ENCODE peak calls at places on chromosome 5, in four cellular contexts. One of them, this sample, is unnamed.

GRCh38 chr5:16757989-16758501 is 141.2 kb upstream of the RETREG1 start:
- DNase-seq in A549: no peak
- DNase-seq in HepG2: peak
- DNase-seq in K562: no peak
- DNase-seq in this sample: no peak

GRCh38 chr5:59769041-59769360 is 124.5 kb downstream of the PDE4D start:
- DNase-seq in A549: no peak
- DNase-seq in HepG2: no peak
- DNase-seq in K562: no peak
- DNase-seq in this sample: no peak

GRCh38 chr5:51347704-51348103 is 35.5 kb upstream of the ISL1 start:
- DNase-seq in A549: peak
- DNase-seq in HepG2: peak
- DNase-seq in K562: no peak
- DNase-seq in this sample: no peak

GRCh38 chr5:83470920-83471404 is 582 bp upstream of the VCAN start:
- DNase-seq in A549: no peak
- DNase-seq in HepG2: no peak
- DNase-seq in K562: no peak
- DNase-seq in this sample: no peak

GRCh38 chr5:115709585-115709984 is 83.7 kb upstream of the TMED7 start:
- DNase-seq in A549: no peak
- DNase-seq in HepG2: no peak
- DNase-seq in K562: no peak
- DNase-seq in this sample: no peak

GRCh38 chr5:124453221-124454032 is 293.0 kb downstream of the ZNF608 start:
- DNase-seq in A549: no peak
- DNase-seq in HepG2: no peak
- DNase-seq in K562: no peak
- DNase-seq in this sample: no peak

GRCh38 chr5:163360681-163361080 is 76.7 kb upstream of the CCNG1 start:
- DNase-seq in A549: no peak
- DNase-seq in HepG2: no peak
- DNase-seq in K562: no peak
- DNase-seq in this sample: no peak

GRCh38 chr5:84361572-84361971 is 23.1 kb downstream of the EDIL3 start:
- DNase-seq in A549: no peak
- DNase-seq in HepG2: no peak
- DNase-seq in K562: no peak
- DNase-seq in this sample: no peak

GRCh38 chr5:141941307-141941706 is 16.7 kb downstream of the PCDH12 start:
- DNase-seq in A549: no peak
- DNase-seq in HepG2: no peak
- DNase-seq in K562: no peak
- DNase-seq in this sample: peak

GRCh38 chr5:167634432-167634831 is 657.0 kb upstream of the WWC1 start:
- DNase-seq in A549: peak
- DNase-seq in HepG2: no peak
- DNase-seq in K562: no peak
- DNase-seq in this sample: no peak

GRCh38 chr5:171845857-171846785 is 60.5 kb downstream of the SMIM23 start:
- DNase-seq in A549: peak
- DNase-seq in HepG2: no peak
- DNase-seq in K562: peak
- DNase-seq in this sample: no peak

GRCh38 chr5:88438006-88438405 is 169.4 kb upstream of the TMEM161B start:
- DNase-seq in A549: peak
- DNase-seq in HepG2: no peak
- DNase-seq in K562: no peak
- DNase-seq in this sample: no peak

GRCh38 chr5:126195410-126196100 is 227.7 kb upstream of the GRAMD2B start:
- DNase-seq in A549: no peak
- DNase-seq in HepG2: no peak
- DNase-seq in K562: no peak
- DNase-seq in this sample: no peak

GRCh38 chr5:34599471-34600117 is 56.5 kb upstream of the RAI14 start:
- DNase-seq in A549: peak
- DNase-seq in HepG2: peak
- DNase-seq in K562: no peak
- DNase-seq in this sample: no peak

GRCh38 chr5:94503677-94504076 is 114.7 kb downstream of the KIAA0825 start:
- DNase-seq in A549: no peak
- DNase-seq in HepG2: no peak
- DNase-seq in K562: no peak
- DNase-seq in this sample: no peak

GRCh38 chr5:77987988-77988387 is 211.8 kb upstream of the TBCA start:
- DNase-seq in A549: no peak
- DNase-seq in HepG2: no peak
- DNase-seq in K562: no peak
- DNase-seq in this sample: no peak

GRCh38 chr5:64330728-64331231 is 165.1 kb downstream of the RNF180 start:
- DNase-seq in A549: no peak
- DNase-seq in HepG2: no peak
- DNase-seq in K562: no peak
- DNase-seq in this sample: no peak

GRCh38 chr5:160466889-160467554 is 45.4 kb downstream of the PTTG1 start:
- DNase-seq in A549: peak
- DNase-seq in HepG2: peak
- DNase-seq in K562: no peak
- DNase-seq in this sample: peak

GRCh38 chr5:180718810-180719453 is 20.9 kb downstream of the OR2Y1 start:
- DNase-seq in A549: peak
- DNase-seq in HepG2: peak
- DNase-seq in K562: peak
- DNase-seq in this sample: peak

GRCh38 chr5:174794941-174795672 is 70.7 kb downstream of the MSX2 start:
- DNase-seq in A549: no peak
- DNase-seq in HepG2: no peak
- DNase-seq in K562: no peak
- DNase-seq in this sample: no peak

GRCh38 chr5:93191016-93191415 is 390.0 kb downstream of the NR2F1-AS1 start:
- DNase-seq in A549: no peak
- DNase-seq in HepG2: no peak
- DNase-seq in K562: no peak
- DNase-seq in this sample: no peak

DNA sequence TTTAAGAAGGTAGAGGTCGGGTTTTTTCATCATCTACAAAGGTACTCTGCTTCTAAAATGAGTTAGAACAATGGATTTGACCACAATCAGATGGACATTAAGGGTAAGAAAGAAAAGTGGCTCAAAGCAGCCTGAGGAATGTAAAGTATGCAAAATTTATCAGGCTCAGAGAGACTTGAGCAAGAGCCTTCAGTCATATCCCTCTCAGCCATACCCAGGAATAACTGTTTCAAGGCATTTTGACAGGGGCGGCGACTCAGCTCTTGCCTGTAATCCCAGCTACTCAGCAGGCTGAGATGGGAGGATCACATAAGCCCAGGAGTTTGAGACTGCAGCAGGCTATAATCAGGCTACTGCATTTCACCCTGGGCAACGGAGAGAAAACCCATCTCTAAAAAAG is 38.8 kb upstream of the ANXA2R start:
- DNase-seq in A549: peak
- DNase-seq in HepG2: no peak
- DNase-seq in K562: peak
- DNase-seq in this sample: no peak
- TF ChIP-seq MYC in A549: no peak
- TF ChIP-seq MYC in HepG2: no peak
- TF ChIP-seq MYC in K562: no peak
- TF ChIP-seq MYC in this sample: no peak

GRCh38 chr5:132319975-132320374 is 25.8 kb downstream of the SLC22A4 start:
- DNase-seq in A549: no peak
- DNase-seq in HepG2: no peak
- DNase-seq in K562: no peak
- DNase-seq in this sample: no peak
- TF ChIP-seq JUN in A549: no peak
- TF ChIP-seq JUN in HepG2: no peak
- TF ChIP-seq JUN in K562: no peak
- TF ChIP-seq JUN in this sample: no peak

GRCh38 chr5:67094476-67095300 is 101.9 kb downstream of the CD180 start:
- DNase-seq in A549: no peak
- DNase-seq in HepG2: peak
- DNase-seq in K562: no peak
- DNase-seq in this sample: peak

GRCh38 chr5:67090593-67090992 is 106.0 kb downstream of the CD180 start:
- DNase-seq in A549: no peak
- DNase-seq in HepG2: no peak
- DNase-seq in K562: no peak
- DNase-seq in this sample: no peak

GRCh38 chr5:67092447-67093023 is 104.1 kb downstream of the CD180 start:
- DNase-seq in A549: no peak
- DNase-seq in HepG2: no peak
- DNase-seq in K562: no peak
- DNase-seq in this sample: no peak

GRCh38 chr5:67093259-67093658 is 103.3 kb downstream of the CD180 start:
- DNase-seq in A549: no peak
- DNase-seq in HepG2: peak
- DNase-seq in K562: no peak
- DNase-seq in this sample: no peak

DNA sequence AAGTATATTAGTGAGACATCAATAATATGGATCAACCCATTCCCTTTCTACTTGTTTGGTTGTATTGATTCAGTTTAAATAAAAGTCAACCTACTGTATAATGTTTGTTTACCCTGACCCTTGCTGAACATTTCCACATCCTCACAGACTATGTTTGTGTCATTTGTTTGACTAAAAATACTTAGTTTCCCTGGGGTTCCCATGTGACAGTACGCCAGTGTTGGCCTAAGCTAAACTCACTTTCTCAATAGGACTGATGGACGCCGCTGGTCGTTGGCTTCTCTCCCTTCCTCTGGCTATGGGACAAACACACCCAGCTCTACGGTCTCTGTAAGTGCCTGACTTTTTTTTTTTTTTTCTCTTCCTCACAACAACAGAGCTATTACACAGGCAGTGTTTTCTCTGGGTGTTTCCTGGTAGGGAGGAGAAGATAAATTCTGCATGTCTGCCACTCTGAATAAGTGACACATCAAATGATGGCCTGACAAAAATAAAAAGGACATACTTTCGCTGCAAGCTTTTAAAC is 101.2 kb downstream of the CD180 start:
- DNase-seq in A549: peak
- DNase-seq in HepG2: peak
- DNase-seq in K562: no peak
- DNase-seq in this sample: peak
- TF ChIP-seq MYC in A549: no peak
- TF ChIP-seq MYC in HepG2: no peak
- TF ChIP-seq MYC in K562: no peak
- TF ChIP-seq MYC in this sample: no peak

DNA sequence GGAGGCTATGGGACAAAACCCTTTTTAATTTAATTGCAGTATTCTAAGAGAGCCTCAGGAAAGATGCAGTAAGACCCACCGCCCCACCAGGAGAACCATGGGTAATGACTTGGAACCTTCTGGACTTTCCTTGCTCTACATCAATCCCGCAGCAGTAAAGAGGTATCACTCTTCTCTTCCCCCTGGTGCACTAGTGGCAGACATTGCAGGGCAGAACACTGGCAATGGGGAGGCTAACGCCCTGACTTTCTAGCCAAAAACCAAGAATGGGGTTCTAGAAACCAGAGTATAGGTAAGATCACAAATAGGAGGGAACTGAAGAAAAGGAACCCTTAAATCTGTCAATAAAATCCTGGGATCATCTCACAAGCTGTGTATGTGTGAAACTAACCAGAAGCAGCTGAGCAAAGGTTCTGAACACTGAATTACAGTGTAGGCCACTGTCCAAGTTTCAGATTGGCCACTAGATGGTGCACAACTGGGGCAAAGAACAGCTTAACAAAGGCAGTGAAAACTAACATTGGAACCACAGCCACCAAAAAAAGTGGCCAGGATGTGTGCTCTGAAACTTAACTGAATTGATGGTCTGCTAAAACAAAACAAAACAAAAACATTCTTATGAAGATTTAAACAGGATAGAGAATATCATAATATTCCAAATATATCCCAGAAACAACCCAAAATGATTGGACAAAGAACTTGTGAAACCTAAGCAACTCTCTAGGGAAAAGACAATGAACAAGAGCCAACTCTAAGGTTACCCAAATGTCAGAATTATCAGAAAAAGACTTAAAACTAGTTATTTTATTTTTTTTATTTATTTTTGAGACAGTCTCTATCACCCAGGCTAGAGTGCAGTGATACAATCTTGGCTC is 6.6 kb upstream of the FAM151B start:
- DNase-seq in A549: peak
- DNase-seq in HepG2: peak
- DNase-seq in K562: peak
- DNase-seq in this sample: peak
- TF ChIP-seq JUN in A549: no peak
- TF ChIP-seq JUN in HepG2: no peak
- TF ChIP-seq JUN in K562: no peak
- TF ChIP-seq JUN in this sample: no peak

GRCh38 chr5:144275329-144275728 is 104.7 kb downstream of the KCTD16 start:
- DNase-seq in A549: no peak
- DNase-seq in HepG2: no peak
- DNase-seq in K562: no peak
- DNase-seq in this sample: no peak
- TF ChIP-seq MYC in A549: no peak
- TF ChIP-seq MYC in HepG2: no peak
- TF ChIP-seq MYC in K562: no peak
- TF ChIP-seq MYC in this sample: no peak

DNA sequence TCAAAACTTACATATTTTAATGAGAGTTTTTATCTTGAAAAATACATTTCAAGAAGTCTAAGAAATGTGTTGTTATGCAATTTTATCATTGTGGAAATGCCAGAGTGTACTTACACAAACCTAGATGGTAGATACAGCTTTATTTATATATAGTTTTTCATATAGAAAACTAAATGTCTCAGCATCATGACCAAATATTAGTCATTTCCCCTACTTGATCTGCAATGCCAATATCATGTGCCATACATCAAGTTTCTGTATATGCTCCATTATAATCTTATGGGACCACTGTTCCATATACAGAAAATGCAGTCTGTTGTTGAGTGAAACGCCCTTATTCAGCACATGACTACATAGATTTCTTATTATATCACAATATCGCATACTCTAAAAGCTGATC is 28.7 kb downstream of the CAST start:
- DNase-seq in A549: no peak
- DNase-seq in HepG2: no peak
- DNase-seq in K562: no peak
- DNase-seq in this sample: no peak
- TF ChIP-seq JUN in A549: no peak
- TF ChIP-seq JUN in HepG2: no peak
- TF ChIP-seq JUN in K562: no peak
- TF ChIP-seq JUN in this sample: no peak

GRCh38 chr5:154141686-154142300 is 48.7 kb upstream of the GALNT10 start:
- DNase-seq in A549: no peak
- DNase-seq in HepG2: no peak
- DNase-seq in K562: no peak
- DNase-seq in this sample: no peak

GRCh38 chr5:154136141-154136540 is 54.4 kb upstream of the GALNT10 start:
- DNase-seq in A549: no peak
- DNase-seq in HepG2: no peak
- DNase-seq in K562: no peak
- DNase-seq in this sample: no peak

GRCh38 chr5:154135125-154135524 is 55.4 kb upstream of the GALNT10 start:
- DNase-seq in A549: no peak
- DNase-seq in HepG2: no peak
- DNase-seq in K562: peak
- DNase-seq in this sample: no peak

GRCh38 chr5:154140381-154140780 is 50.2 kb upstream of the GALNT10 start:
- DNase-seq in A549: no peak
- DNase-seq in HepG2: no peak
- DNase-seq in K562: no peak
- DNase-seq in this sample: no peak

GRCh38 chr5:154138701-154139100 is 51.8 kb upstream of the GALNT10 start:
- DNase-seq in A549: no peak
- DNase-seq in HepG2: no peak
- DNase-seq in K562: no peak
- DNase-seq in this sample: no peak
- TF ChIP-seq MYC in A549: no peak
- TF ChIP-seq MYC in HepG2: no peak
- TF ChIP-seq MYC in K562: no peak
- TF ChIP-seq MYC in this sample: no peak

This sample was measured in endothelial cell of umbilical vein.